ENCODE peak calls at places on chromosomes 11 and 22, in seven cellular contexts. One of them, this sample, is unnamed.

GRCh38 chr11:115458877-115459276 is 45.3 kb downstream of the CADM1 start:
- DNase-seq in foreskin fibroblast: no peak
- DNase-seq in endothelial cell of umbilical vein: no peak
- DNase-seq in GM23338: no peak
- DNase-seq in BJ: no peak
- DNase-seq in thoracic aorta: no peak
- DNase-seq in coronary artery: no peak
- DNase-seq in this sample: no peak

GRCh38 chr11:44310456-44311272 is 725 bp upstream of the ALX4 start:
- DNase-seq in coronary artery: no peak
- DNase-seq in GM23338: peak; percentile 84
- DNase-seq in foreskin fibroblast: no peak
- DNase-seq in BJ: no peak
- DNase-seq in endothelial cell of umbilical vein: no peak
- DNase-seq in thoracic aorta: no peak
- DNase-seq in this sample: no peak

GRCh38 chr11:44992181-44992582 is 41.5 kb upstream of the TP53I11 start:
- DNase-seq in BJ: no peak
- DNase-seq in GM23338: no peak
- DNase-seq in coronary artery: no peak
- DNase-seq in endothelial cell of umbilical vein: no peak
- DNase-seq in thoracic aorta: no peak
- DNase-seq in foreskin fibroblast: no peak
- DNase-seq in this sample: no peak

GRCh38 chr11:74371269-74372039 is 26.8 kb downstream of the PGM2L1 start:
- DNase-seq in GM23338: no peak
- DNase-seq in foreskin fibroblast: peak; percentile 49
- DNase-seq in thoracic aorta: no peak
- DNase-seq in endothelial cell of umbilical vein: peak; percentile 75
- DNase-seq in coronary artery: no peak
- DNase-seq in BJ: peak; percentile 64
- DNase-seq in this sample: no peak

GRCh38 chr22:25840162-25840561 is 98.2 kb downstream of the MYO18B start:
- DNase-seq in BJ: no peak
- DNase-seq in GM23338: no peak
- DNase-seq in thoracic aorta: no peak
- DNase-seq in endothelial cell of umbilical vein: no peak
- DNase-seq in foreskin fibroblast: no peak
- DNase-seq in coronary artery: peak; percentile 52
- DNase-seq in this sample: no peak

GRCh38 chr22:35930933-35931332 is 97.7 kb downstream of the RBFOX2 start:
- DNase-seq in endothelial cell of umbilical vein: peak; percentile 77
- DNase-seq in GM23338: peak; percentile 56
- DNase-seq in BJ: no peak
- DNase-seq in coronary artery: no peak
- DNase-seq in thoracic aorta: no peak
- DNase-seq in foreskin fibroblast: peak; percentile 82
- DNase-seq in this sample: no peak

GRCh38 chr11:94831529-94831928 is 63.4 kb downstream of the AMOTL1 start:
- DNase-seq in GM23338: peak; percentile 13
- DNase-seq in endothelial cell of umbilical vein: no peak
- DNase-seq in BJ: no peak
- DNase-seq in thoracic aorta: no peak
- DNase-seq in foreskin fibroblast: no peak
- DNase-seq in coronary artery: no peak
- DNase-seq in this sample: no peak

GRCh38 chr22:49351761-49352221 is 475.9 kb downstream of the BRD1 start:
- DNase-seq in endothelial cell of umbilical vein: no peak
- DNase-seq in coronary artery: peak; percentile 54
- DNase-seq in GM23338: no peak
- DNase-seq in BJ: no peak
- DNase-seq in thoracic aorta: no peak
- DNase-seq in foreskin fibroblast: no peak
- DNase-seq in this sample: no peak

GRCh38 chr11:62985351-62985750 is 584 bp upstream of the SLC22A6 start:
- DNase-seq in GM23338: no peak
- DNase-seq in BJ: no peak
- DNase-seq in foreskin fibroblast: no peak
- DNase-seq in coronary artery: no peak
- DNase-seq in endothelial cell of umbilical vein: no peak
- DNase-seq in thoracic aorta: no peak
- DNase-seq in this sample: no peak

GRCh38 chr11:66454253-66454652 is 12.5 kb upstream of the PELI3 start:
- DNase-seq in foreskin fibroblast: no peak
- DNase-seq in thoracic aorta: no peak
- DNase-seq in coronary artery: no peak
- DNase-seq in endothelial cell of umbilical vein: no peak
- DNase-seq in BJ: no peak
- DNase-seq in GM23338: no peak
- DNase-seq in this sample: no peak

GRCh38 chr22:29251265-29251664 is 16.5 kb downstream of the RHBDD3 start:
- DNase-seq in BJ: no peak
- DNase-seq in thoracic aorta: no peak
- DNase-seq in endothelial cell of umbilical vein: no peak
- DNase-seq in coronary artery: no peak
- DNase-seq in foreskin fibroblast: no peak
- DNase-seq in GM23338: no peak
- DNase-seq in this sample: no peak

GRCh38 chr11:99020324-99021225 is at the start of gene CNTN5:
- DNase-seq in BJ: no peak
- DNase-seq in endothelial cell of umbilical vein: no peak
- DNase-seq in foreskin fibroblast: peak; percentile 1
- DNase-seq in GM23338: peak; percentile 73
- DNase-seq in thoracic aorta: no peak
- DNase-seq in coronary artery: peak; percentile 73
- DNase-seq in this sample: peak; percentile 7

GRCh38 chr22:42560781-42561180 is 7.0 kb downstream of the SERHL2 start:
- DNase-seq in thoracic aorta: no peak
- DNase-seq in coronary artery: no peak
- DNase-seq in foreskin fibroblast: peak; percentile 24
- DNase-seq in GM23338: peak; percentile 85
- DNase-seq in endothelial cell of umbilical vein: no peak
- DNase-seq in BJ: no peak
- DNase-seq in this sample: no peak

GRCh38 chr11:10484461-10485180 is 29.6 kb downstream of the AMPD3 start:
- DNase-seq in BJ: no peak
- DNase-seq in endothelial cell of umbilical vein: no peak
- DNase-seq in coronary artery: peak; percentile 57
- DNase-seq in thoracic aorta: no peak
- DNase-seq in foreskin fibroblast: no peak
- DNase-seq in GM23338: no peak
- DNase-seq in this sample: no peak

GRCh38 chr11:44246726-44247125 is 63.2 kb downstream of the ALX4 start:
- DNase-seq in endothelial cell of umbilical vein: no peak
- DNase-seq in BJ: peak; percentile 66
- DNase-seq in foreskin fibroblast: peak; percentile 59
- DNase-seq in GM23338: no peak
- DNase-seq in thoracic aorta: no peak
- DNase-seq in coronary artery: no peak
- DNase-seq in this sample: no peak

DNA sequence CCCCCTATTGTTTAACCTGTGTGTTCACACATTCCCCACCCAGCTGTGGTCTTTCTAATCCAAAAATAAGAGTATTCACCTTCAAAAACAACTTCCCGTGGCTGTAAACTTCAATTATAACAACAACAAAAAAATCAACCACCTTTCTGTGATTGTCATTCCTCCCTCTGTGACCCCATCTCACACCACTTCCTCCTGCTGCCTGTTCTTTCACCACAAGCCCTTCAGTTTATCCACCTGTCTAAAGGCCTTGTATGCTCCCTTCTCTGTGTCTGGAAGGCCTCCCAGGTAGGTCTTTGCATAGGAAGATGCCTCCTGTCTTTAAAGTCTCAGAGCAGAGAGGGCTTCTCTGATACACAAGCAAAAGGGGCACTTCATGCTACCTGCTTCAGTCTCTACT is 707.7 kb downstream of the OPCML start:
- DNase-seq in thoracic aorta: no peak
- DNase-seq in coronary artery: no peak
- DNase-seq in foreskin fibroblast: no peak
- DNase-seq in GM23338: no peak
- DNase-seq in endothelial cell of umbilical vein: no peak
- DNase-seq in BJ: no peak
- DNase-seq in this sample: no peak
- TF ChIP-seq CTCF in thoracic aorta: no peak
- TF ChIP-seq CTCF in coronary artery: no peak
- TF ChIP-seq CTCF in foreskin fibroblast: no peak
- TF ChIP-seq CTCF in GM23338: no peak
- TF ChIP-seq CTCF in endothelial cell of umbilical vein: no peak
- TF ChIP-seq CTCF in BJ: no peak
- TF ChIP-seq CTCF in this sample: no peak

DNA sequence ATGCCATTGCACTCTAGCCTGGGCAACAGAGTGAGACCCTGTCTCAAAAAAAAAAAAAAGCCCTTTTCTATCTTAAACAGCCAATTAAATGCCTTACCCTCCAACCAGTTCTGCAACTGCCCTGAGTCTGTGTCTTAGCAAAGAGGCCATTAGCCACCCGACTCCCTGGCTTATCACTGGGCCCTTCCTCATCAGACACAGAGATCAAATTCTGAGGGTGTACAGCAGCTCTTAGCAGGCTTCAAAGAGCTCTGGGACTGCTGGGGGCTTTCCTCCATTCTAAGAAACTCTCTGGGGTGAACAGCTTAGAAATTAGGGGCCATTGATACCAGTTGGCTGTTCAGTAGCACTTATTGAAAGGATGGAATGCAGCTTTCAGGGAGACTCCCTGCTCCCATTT is 76.7 kb downstream of the COMMD9 start:
- DNase-seq in thoracic aorta: no peak
- DNase-seq in coronary artery: no peak
- DNase-seq in GM23338: no peak
- DNase-seq in foreskin fibroblast: no peak
- DNase-seq in endothelial cell of umbilical vein: no peak
- DNase-seq in BJ: no peak
- DNase-seq in this sample: no peak
- H3K4me3 ChIP-seq in thoracic aorta: no peak overlapping the region
- H3K4me3 ChIP-seq in coronary artery: no peak overlapping the region
- H3K4me3 ChIP-seq in GM23338: no peak overlapping the region
- H3K4me3 ChIP-seq in foreskin fibroblast: no peak overlapping the region
- H3K4me3 ChIP-seq in endothelial cell of umbilical vein: no peak overlapping the region
- H3K4me3 ChIP-seq in BJ: no peak overlapping the region
- H3K4me3 ChIP-seq in this sample: no peak overlapping the region

GRCh38 chr11:93541154-93541553 is 2.0 kb downstream of the SMCO4 start:
- DNase-seq in endothelial cell of umbilical vein: no peak
- DNase-seq in GM23338: no peak
- DNase-seq in foreskin fibroblast: no peak
- DNase-seq in thoracic aorta: no peak
- DNase-seq in coronary artery: no peak
- DNase-seq in BJ: no peak
- DNase-seq in this sample: no peak

GRCh38 chr11:93542753-93543246 is 391 bp downstream of the SMCO4 start:
- DNase-seq in coronary artery: no peak
- DNase-seq in GM23338: no peak
- DNase-seq in BJ: no peak
- DNase-seq in thoracic aorta: no peak
- DNase-seq in foreskin fibroblast: no peak
- DNase-seq in endothelial cell of umbilical vein: peak; percentile 22
- DNase-seq in this sample: no peak

GRCh38 chr11:93545566-93545965 is 2.4 kb upstream of the SMCO4 start:
- DNase-seq in thoracic aorta: no peak
- DNase-seq in endothelial cell of umbilical vein: no peak
- DNase-seq in coronary artery: no peak
- DNase-seq in BJ: no peak
- DNase-seq in GM23338: no peak
- DNase-seq in foreskin fibroblast: no peak
- DNase-seq in this sample: no peak

GRCh38 chr11:93541884-93542752 is 1.1 kb downstream of the SMCO4 start:
- DNase-seq in GM23338: peak; percentile 82
- DNase-seq in endothelial cell of umbilical vein: peak; percentile 71
- DNase-seq in foreskin fibroblast: peak; percentile 68
- DNase-seq in thoracic aorta: no peak
- DNase-seq in coronary artery: no peak
- DNase-seq in BJ: no peak
- DNase-seq in this sample: peak; percentile 36

DNA sequence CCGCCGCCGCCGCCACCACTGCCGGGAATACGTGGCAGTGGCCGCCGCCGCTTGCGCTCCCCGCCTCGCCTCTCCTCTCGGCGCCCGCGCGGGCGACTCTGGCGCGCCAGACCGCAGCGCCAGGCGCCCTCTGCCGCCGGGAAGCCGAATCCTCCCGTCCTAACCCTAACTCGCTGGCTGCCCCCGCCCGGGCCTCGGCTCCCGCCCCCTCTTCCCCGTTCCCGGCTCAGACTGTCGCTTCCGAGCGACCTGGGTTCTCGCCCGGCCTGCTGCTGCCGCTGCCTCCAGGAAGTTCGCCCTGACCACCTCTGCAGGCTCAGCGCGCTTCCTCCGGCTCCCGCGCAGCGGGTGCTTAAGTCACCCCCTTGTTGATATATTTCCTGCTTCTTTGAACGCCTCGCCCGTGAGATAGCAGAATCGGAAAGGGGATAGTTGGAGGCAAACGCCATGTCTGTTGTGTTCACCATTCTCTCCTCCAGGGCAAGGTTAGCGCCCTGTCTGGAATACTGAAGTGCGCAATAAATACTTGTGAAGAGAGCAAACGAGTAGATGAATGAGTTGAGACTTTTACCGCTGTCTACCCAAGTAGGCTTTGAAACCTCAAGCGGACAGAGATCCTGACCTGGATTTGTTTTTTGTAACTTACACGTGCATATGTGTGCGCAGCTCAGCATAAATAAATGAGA is at the start of gene SMCO4:
- DNase-seq in foreskin fibroblast: peak; percentile 92
- DNase-seq in BJ: peak; percentile 14
- DNase-seq in endothelial cell of umbilical vein: peak; percentile 76
- DNase-seq in thoracic aorta: no peak
- DNase-seq in coronary artery: peak; percentile 86
- DNase-seq in GM23338: peak; percentile 95
- DNase-seq in this sample: no peak
- TF ChIP-seq CTCF in foreskin fibroblast: peak; percentile 62
- TF ChIP-seq CTCF in BJ: peak; percentile 66
- TF ChIP-seq CTCF in endothelial cell of umbilical vein: peak; percentile 41
- TF ChIP-seq CTCF in thoracic aorta: peak; percentile 72
- TF ChIP-seq CTCF in coronary artery: peak; percentile 47
- TF ChIP-seq CTCF in GM23338: peak; percentile 78
- TF ChIP-seq CTCF in this sample: peak; percentile 59

DNA sequence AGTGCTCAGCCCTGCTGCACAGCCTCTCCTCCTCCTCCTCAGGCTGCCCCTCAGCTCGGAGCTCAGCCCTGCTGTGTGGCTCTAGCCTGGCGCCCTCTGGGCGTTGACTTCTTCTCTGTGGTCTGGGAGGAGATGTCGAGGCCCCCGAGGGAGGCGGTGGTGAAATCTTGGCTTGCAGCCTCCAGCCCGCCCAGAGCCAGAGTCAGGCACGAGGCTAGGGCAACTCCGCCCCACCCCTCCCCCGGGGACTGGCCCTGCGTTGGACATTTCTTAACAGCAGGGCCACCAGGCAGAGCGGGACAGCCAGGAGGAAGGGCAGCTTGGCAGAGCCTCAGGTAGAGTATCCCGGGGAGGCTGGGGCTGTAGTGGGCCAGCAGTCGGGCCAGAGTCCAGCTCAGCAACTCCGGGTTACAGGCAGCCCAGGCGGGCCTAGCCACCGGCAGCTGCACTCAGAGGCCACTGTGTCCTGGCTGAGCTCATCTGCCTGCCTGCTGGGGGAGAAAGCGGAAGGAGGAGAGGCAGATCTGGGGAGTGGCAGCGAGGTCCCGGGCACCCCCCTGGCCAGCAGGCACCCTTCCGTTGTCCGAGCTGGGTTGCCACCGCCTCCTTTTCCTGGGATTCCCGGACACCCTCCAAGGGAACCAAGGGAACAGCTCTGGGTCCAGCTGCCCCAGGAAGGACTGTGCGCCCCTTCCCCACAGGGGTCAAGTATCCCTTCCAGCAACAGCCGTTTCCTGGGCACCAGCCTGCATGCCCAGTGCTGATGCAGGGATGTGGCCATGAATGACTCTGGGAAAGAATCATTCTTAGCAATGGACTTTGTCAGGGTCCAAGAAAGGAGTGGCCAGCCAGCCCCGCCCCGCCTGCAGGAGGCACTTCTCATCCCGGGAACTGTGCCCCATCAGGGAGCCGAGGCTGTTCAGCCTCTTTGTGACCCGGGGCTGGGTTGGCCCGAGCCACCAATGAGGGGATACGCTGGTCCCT is at the start of gene ALDH3B1:
- DNase-seq in foreskin fibroblast: peak; percentile 97
- DNase-seq in coronary artery: peak; percentile 99
- DNase-seq in GM23338: peak; percentile 56
- DNase-seq in endothelial cell of umbilical vein: peak; percentile 40
- DNase-seq in BJ: no peak
- DNase-seq in thoracic aorta: peak; percentile 58
- DNase-seq in this sample: no peak
- H3K4me3 ChIP-seq in foreskin fibroblast: peak within 1 kb of the TSS; percentile 61
- H3K4me3 ChIP-seq in coronary artery: peak within 1 kb of the TSS; percentile 70
- H3K4me3 ChIP-seq in GM23338: no peak within 1 kb of the TSS
- H3K4me3 ChIP-seq in endothelial cell of umbilical vein: no peak within 1 kb of the TSS
- H3K4me3 ChIP-seq in BJ: peak within 1 kb of the TSS; percentile 50
- H3K4me3 ChIP-seq in thoracic aorta: peak within 1 kb of the TSS; percentile 71
- H3K4me3 ChIP-seq in this sample: peak within 1 kb of the TSS; percentile 63

This sample was measured in epithelial cell of proximal tubule.